ENCODE peak calls at places on chromosome 13, in ten cellular contexts. One of them, this sample, is unnamed.

GRCh38 chr13:84962141-84962750 is 837.0 kb downstream of the SLITRK6 start:
- DNase-seq in upper lobe of right lung: peak; percentile 60
- DNase-seq in fibroblast of pulmonary artery: no peak
- DNase-seq in fibroblast of the aortic adventitia: no peak
- DNase-seq in BE2C: peak; percentile 17
- DNase-seq in CD4-positive, CD25-positive, alpha-beta regulatory T cell: no peak
- DNase-seq in colonic mucosa: no peak
- DNase-seq in tibial nerve: no peak
- DNase-seq in fibroblast of villous mesenchyme: no peak
- DNase-seq in Panc1: no peak
- DNase-seq in this sample: no peak

GRCh38 chr13:71870036-71870435 is 3.0 kb upstream of the DACH1 start:
- DNase-seq in fibroblast of villous mesenchyme: no peak
- DNase-seq in colonic mucosa: no peak
- DNase-seq in BE2C: no peak
- DNase-seq in CD4-positive, CD25-positive, alpha-beta regulatory T cell: no peak
- DNase-seq in Panc1: no peak
- DNase-seq in fibroblast of pulmonary artery: no peak
- DNase-seq in fibroblast of the aortic adventitia: no peak
- DNase-seq in upper lobe of right lung: no peak
- DNase-seq in tibial nerve: no peak
- DNase-seq in this sample: no peak

GRCh38 chr13:86567119-86567518 is 767.9 kb upstream of the SLITRK6 start:
- DNase-seq in Panc1: no peak
- DNase-seq in upper lobe of right lung: no peak
- DNase-seq in colonic mucosa: no peak
- DNase-seq in fibroblast of villous mesenchyme: no peak
- DNase-seq in CD4-positive, CD25-positive, alpha-beta regulatory T cell: no peak
- DNase-seq in fibroblast of the aortic adventitia: no peak
- DNase-seq in fibroblast of pulmonary artery: no peak
- DNase-seq in BE2C: peak; percentile 16
- DNase-seq in tibial nerve: no peak
- DNase-seq in this sample: no peak

GRCh38 chr13:86572115-86572514 is 772.9 kb upstream of the SLITRK6 start:
- DNase-seq in CD4-positive, CD25-positive, alpha-beta regulatory T cell: no peak
- DNase-seq in fibroblast of the aortic adventitia: peak; percentile 35
- DNase-seq in fibroblast of villous mesenchyme: no peak
- DNase-seq in tibial nerve: no peak
- DNase-seq in fibroblast of pulmonary artery: peak; percentile 42
- DNase-seq in Panc1: no peak
- DNase-seq in upper lobe of right lung: no peak
- DNase-seq in colonic mucosa: no peak
- DNase-seq in BE2C: no peak
- DNase-seq in this sample: no peak

GRCh38 chr13:73141292-73141771 is 82.5 kb downstream of the KLF5 start:
- DNase-seq in colonic mucosa: no peak
- DNase-seq in upper lobe of right lung: no peak
- DNase-seq in Panc1: no peak
- DNase-seq in tibial nerve: no peak
- DNase-seq in fibroblast of pulmonary artery: peak; percentile 60
- DNase-seq in CD4-positive, CD25-positive, alpha-beta regulatory T cell: no peak
- DNase-seq in fibroblast of villous mesenchyme: no peak
- DNase-seq in fibroblast of the aortic adventitia: peak; percentile 50
- DNase-seq in BE2C: no peak
- DNase-seq in this sample: no peak

GRCh38 chr13:32905063-32905863 is 111.0 kb upstream of the KL start:
- DNase-seq in upper lobe of right lung: no peak
- DNase-seq in fibroblast of pulmonary artery: no peak
- DNase-seq in fibroblast of villous mesenchyme: peak; percentile 20
- DNase-seq in BE2C: no peak
- DNase-seq in tibial nerve: no peak
- DNase-seq in colonic mucosa: no peak
- DNase-seq in Panc1: no peak
- DNase-seq in fibroblast of the aortic adventitia: no peak
- DNase-seq in CD4-positive, CD25-positive, alpha-beta regulatory T cell: no peak
- DNase-seq in this sample: no peak

GRCh38 chr13:100108913-100109507 is 20.1 kb downstream of the PCCA start:
- DNase-seq in colonic mucosa: no peak
- DNase-seq in upper lobe of right lung: no peak
- DNase-seq in BE2C: no peak
- DNase-seq in fibroblast of villous mesenchyme: no peak
- DNase-seq in fibroblast of the aortic adventitia: peak; percentile 17
- DNase-seq in CD4-positive, CD25-positive, alpha-beta regulatory T cell: no peak
- DNase-seq in fibroblast of pulmonary artery: peak; percentile 39
- DNase-seq in tibial nerve: no peak
- DNase-seq in Panc1: no peak
- DNase-seq in this sample: no peak

GRCh38 chr13:102935896-102936321 is 90.1 kb downstream of the ERCC5 start:
- DNase-seq in BE2C: no peak
- DNase-seq in fibroblast of the aortic adventitia: no peak
- DNase-seq in fibroblast of pulmonary artery: no peak
- DNase-seq in fibroblast of villous mesenchyme: no peak
- DNase-seq in Panc1: no peak
- DNase-seq in colonic mucosa: no peak
- DNase-seq in upper lobe of right lung: no peak
- DNase-seq in CD4-positive, CD25-positive, alpha-beta regulatory T cell: no peak
- DNase-seq in tibial nerve: no peak
- DNase-seq in this sample: no peak

GRCh38 chr13:40681341-40682051 is 15.1 kb upstream of the FOXO1 start:
- DNase-seq in fibroblast of pulmonary artery: no peak
- DNase-seq in CD4-positive, CD25-positive, alpha-beta regulatory T cell: no peak
- DNase-seq in tibial nerve: no peak
- DNase-seq in Panc1: no peak
- DNase-seq in upper lobe of right lung: no peak
- DNase-seq in fibroblast of villous mesenchyme: no peak
- DNase-seq in colonic mucosa: no peak
- DNase-seq in BE2C: peak; percentile 70
- DNase-seq in fibroblast of the aortic adventitia: peak; percentile 48
- DNase-seq in this sample: no peak

GRCh38 chr13:40677064-40677463 is 10.6 kb upstream of the FOXO1 start:
- DNase-seq in fibroblast of villous mesenchyme: no peak
- DNase-seq in upper lobe of right lung: no peak
- DNase-seq in colonic mucosa: no peak
- DNase-seq in fibroblast of pulmonary artery: no peak
- DNase-seq in fibroblast of the aortic adventitia: no peak
- DNase-seq in Panc1: no peak
- DNase-seq in tibial nerve: no peak
- DNase-seq in BE2C: no peak
- DNase-seq in CD4-positive, CD25-positive, alpha-beta regulatory T cell: no peak
- DNase-seq in this sample: no peak

GRCh38 chr13:40679586-40679985 is 13.1 kb upstream of the FOXO1 start:
- DNase-seq in CD4-positive, CD25-positive, alpha-beta regulatory T cell: no peak
- DNase-seq in fibroblast of pulmonary artery: no peak
- DNase-seq in fibroblast of villous mesenchyme: no peak
- DNase-seq in Panc1: no peak
- DNase-seq in colonic mucosa: no peak
- DNase-seq in BE2C: no peak
- DNase-seq in tibial nerve: no peak
- DNase-seq in fibroblast of the aortic adventitia: no peak
- DNase-seq in upper lobe of right lung: no peak
- DNase-seq in this sample: no peak

GRCh38 chr13:40680659-40681323 is 14.3 kb upstream of the FOXO1 start:
- DNase-seq in Panc1: no peak
- DNase-seq in CD4-positive, CD25-positive, alpha-beta regulatory T cell: no peak
- DNase-seq in BE2C: no peak
- DNase-seq in upper lobe of right lung: no peak
- DNase-seq in colonic mucosa: no peak
- DNase-seq in fibroblast of pulmonary artery: no peak
- DNase-seq in fibroblast of the aortic adventitia: no peak
- DNase-seq in fibroblast of villous mesenchyme: no peak
- DNase-seq in tibial nerve: no peak
- DNase-seq in this sample: no peak

GRCh38 chr13:40682449-40683240 is 16.2 kb upstream of the FOXO1 start:
- DNase-seq in upper lobe of right lung: no peak
- DNase-seq in BE2C: no peak
- DNase-seq in fibroblast of pulmonary artery: no peak
- DNase-seq in tibial nerve: no peak
- DNase-seq in fibroblast of the aortic adventitia: peak; percentile 60
- DNase-seq in fibroblast of villous mesenchyme: peak; percentile 46
- DNase-seq in colonic mucosa: no peak
- DNase-seq in CD4-positive, CD25-positive, alpha-beta regulatory T cell: no peak
- DNase-seq in Panc1: no peak
- DNase-seq in this sample: no peak
- H3K4me3 ChIP-seq in upper lobe of right lung: no peak overlapping the region
- H3K4me3 ChIP-seq in BE2C: no peak overlapping the region
- H3K4me3 ChIP-seq in fibroblast of pulmonary artery: no peak overlapping the region
- H3K4me3 ChIP-seq in tibial nerve: no peak overlapping the region
- H3K4me3 ChIP-seq in fibroblast of the aortic adventitia: no peak overlapping the region
- H3K4me3 ChIP-seq in fibroblast of villous mesenchyme: no peak overlapping the region
- H3K4me3 ChIP-seq in colonic mucosa: no peak overlapping the region
- H3K4me3 ChIP-seq in CD4-positive, CD25-positive, alpha-beta regulatory T cell: no peak overlapping the region
- H3K4me3 ChIP-seq in Panc1: no peak overlapping the region
- H3K4me3 ChIP-seq in this sample: no peak overlapping the region

GRCh38 chr13:114130708-114131580 is 1.5 kb downstream of the RASA3 start:
- DNase-seq in fibroblast of villous mesenchyme: peak; percentile 91
- DNase-seq in fibroblast of pulmonary artery: peak; percentile 79
- DNase-seq in BE2C: peak; percentile 73
- DNase-seq in fibroblast of the aortic adventitia: peak; percentile 80
- DNase-seq in Panc1: no peak
- DNase-seq in tibial nerve: no peak
- DNase-seq in upper lobe of right lung: no peak
- DNase-seq in colonic mucosa: peak; percentile 47
- DNase-seq in CD4-positive, CD25-positive, alpha-beta regulatory T cell: peak; percentile 39
- DNase-seq in this sample: peak; percentile 90

GRCh38 chr13:114131581-114132418 is 623 bp downstream of the RASA3 start:
- DNase-seq in CD4-positive, CD25-positive, alpha-beta regulatory T cell: no peak
- DNase-seq in fibroblast of the aortic adventitia: peak; percentile 35
- DNase-seq in fibroblast of pulmonary artery: peak; percentile 53
- DNase-seq in tibial nerve: no peak
- DNase-seq in BE2C: no peak
- DNase-seq in upper lobe of right lung: no peak
- DNase-seq in colonic mucosa: no peak
- DNase-seq in Panc1: no peak
- DNase-seq in fibroblast of villous mesenchyme: no peak
- DNase-seq in this sample: no peak

GRCh38 chr13:114128624-114129522 is 3.5 kb downstream of the RASA3 start:
- DNase-seq in colonic mucosa: peak; percentile 67
- DNase-seq in CD4-positive, CD25-positive, alpha-beta regulatory T cell: peak; percentile 83
- DNase-seq in upper lobe of right lung: peak; percentile 86
- DNase-seq in fibroblast of villous mesenchyme: peak; percentile 93
- DNase-seq in Panc1: no peak
- DNase-seq in fibroblast of pulmonary artery: peak; percentile 91
- DNase-seq in tibial nerve: peak; percentile 55
- DNase-seq in fibroblast of the aortic adventitia: peak; percentile 87
- DNase-seq in BE2C: no peak
- DNase-seq in this sample: peak; percentile 84

GRCh38 chr13:114129649-114130062 is 2.8 kb downstream of the RASA3 start:
- DNase-seq in fibroblast of villous mesenchyme: no peak
- DNase-seq in BE2C: no peak
- DNase-seq in CD4-positive, CD25-positive, alpha-beta regulatory T cell: no peak
- DNase-seq in colonic mucosa: no peak
- DNase-seq in upper lobe of right lung: no peak
- DNase-seq in fibroblast of pulmonary artery: no peak
- DNase-seq in tibial nerve: no peak
- DNase-seq in Panc1: no peak
- DNase-seq in fibroblast of the aortic adventitia: no peak
- DNase-seq in this sample: no peak

GRCh38 chr13:114130131-114130707 is 2.2 kb downstream of the RASA3 start:
- DNase-seq in BE2C: no peak
- DNase-seq in fibroblast of villous mesenchyme: peak; percentile 78
- DNase-seq in fibroblast of pulmonary artery: no peak
- DNase-seq in colonic mucosa: no peak
- DNase-seq in CD4-positive, CD25-positive, alpha-beta regulatory T cell: no peak
- DNase-seq in tibial nerve: no peak
- DNase-seq in Panc1: no peak
- DNase-seq in upper lobe of right lung: no peak
- DNase-seq in fibroblast of the aortic adventitia: no peak
- DNase-seq in this sample: peak; percentile 60
- H3K4me3 ChIP-seq in BE2C: peak overlapping the region; percentile 93
- H3K4me3 ChIP-seq in fibroblast of villous mesenchyme: peak overlapping the region; percentile 82
- H3K4me3 ChIP-seq in fibroblast of pulmonary artery: peak overlapping the region; percentile 83
- H3K4me3 ChIP-seq in colonic mucosa: peak overlapping the region; percentile 77
- H3K4me3 ChIP-seq in CD4-positive, CD25-positive, alpha-beta regulatory T cell: peak overlapping the region; percentile 97
- H3K4me3 ChIP-seq in tibial nerve: peak overlapping the region; percentile 96
- H3K4me3 ChIP-seq in Panc1: peak overlapping the region; percentile 81
- H3K4me3 ChIP-seq in upper lobe of right lung: peak overlapping the region; percentile 83
- H3K4me3 ChIP-seq in fibroblast of the aortic adventitia: peak overlapping the region; percentile 95
- H3K4me3 ChIP-seq in this sample: peak overlapping the region; percentile 82

GRCh38 chr13:51805925-51806324 is 2.0 kb upstream of the DHRS12 start:
- DNase-seq in fibroblast of pulmonary artery: no peak
- DNase-seq in BE2C: no peak
- DNase-seq in colonic mucosa: no peak
- DNase-seq in fibroblast of villous mesenchyme: no peak
- DNase-seq in fibroblast of the aortic adventitia: no peak
- DNase-seq in upper lobe of right lung: no peak
- DNase-seq in tibial nerve: no peak
- DNase-seq in CD4-positive, CD25-positive, alpha-beta regulatory T cell: no peak
- DNase-seq in Panc1: no peak
- DNase-seq in this sample: no peak

GRCh38 chr13:51806571-51806970 is 2.6 kb upstream of the DHRS12 start:
- DNase-seq in BE2C: peak; percentile 55
- DNase-seq in upper lobe of right lung: no peak
- DNase-seq in fibroblast of villous mesenchyme: no peak
- DNase-seq in tibial nerve: no peak
- DNase-seq in fibroblast of the aortic adventitia: peak; percentile 46
- DNase-seq in colonic mucosa: no peak
- DNase-seq in Panc1: no peak
- DNase-seq in CD4-positive, CD25-positive, alpha-beta regulatory T cell: no peak
- DNase-seq in fibroblast of pulmonary artery: peak; percentile 42
- DNase-seq in this sample: no peak

GRCh38 chr13:51804295-51805172 is 571 bp upstream of the DHRS12 start:
- DNase-seq in fibroblast of villous mesenchyme: no peak
- DNase-seq in Panc1: no peak
- DNase-seq in BE2C: no peak
- DNase-seq in fibroblast of pulmonary artery: no peak
- DNase-seq in CD4-positive, CD25-positive, alpha-beta regulatory T cell: no peak
- DNase-seq in tibial nerve: no peak
- DNase-seq in upper lobe of right lung: no peak
- DNase-seq in fibroblast of the aortic adventitia: no peak
- DNase-seq in colonic mucosa: peak; percentile 45
- DNase-seq in this sample: peak; percentile 65

GRCh38 chr13:51803422-51804294 is at the start of gene DHRS12:
- DNase-seq in fibroblast of pulmonary artery: peak; percentile 77
- DNase-seq in tibial nerve: peak; percentile 88
- DNase-seq in fibroblast of the aortic adventitia: peak; percentile 74
- DNase-seq in BE2C: peak; percentile 89
- DNase-seq in Panc1: no peak
- DNase-seq in colonic mucosa: peak; percentile 94
- DNase-seq in upper lobe of right lung: peak; percentile 96
- DNase-seq in CD4-positive, CD25-positive, alpha-beta regulatory T cell: peak; percentile 85
- DNase-seq in fibroblast of villous mesenchyme: peak; percentile 84
- DNase-seq in this sample: peak; percentile 94

DNA sequence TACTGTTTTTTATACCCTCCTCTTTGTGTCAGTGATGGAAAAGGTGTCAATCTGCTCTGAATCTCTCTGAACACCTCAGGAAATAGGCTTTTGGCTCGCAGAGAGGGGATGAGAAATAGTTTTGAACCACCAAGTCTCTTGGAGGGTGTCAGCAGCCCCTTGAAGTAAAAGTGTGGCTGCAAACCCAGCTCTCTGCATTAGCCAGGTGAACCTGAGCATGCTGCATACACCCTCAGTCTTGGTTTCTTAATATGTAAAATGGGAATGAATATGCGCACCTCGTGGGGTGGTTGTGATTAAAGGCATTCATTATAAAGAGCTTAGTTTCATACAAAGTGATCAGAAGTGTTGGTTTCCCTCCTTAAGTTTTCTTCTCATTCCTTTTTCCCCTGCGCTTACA is 1.4 kb upstream of the DHRS12 start:
- DNase-seq in fibroblast of villous mesenchyme: no peak
- DNase-seq in Panc1: no peak
- DNase-seq in fibroblast of pulmonary artery: no peak
- DNase-seq in CD4-positive, CD25-positive, alpha-beta regulatory T cell: no peak
- DNase-seq in colonic mucosa: no peak
- DNase-seq in tibial nerve: no peak
- DNase-seq in BE2C: no peak
- DNase-seq in upper lobe of right lung: no peak
- DNase-seq in fibroblast of the aortic adventitia: no peak
- DNase-seq in this sample: no peak
- H3K4me3 ChIP-seq in fibroblast of villous mesenchyme: no peak overlapping the region
- H3K4me3 ChIP-seq in Panc1: peak overlapping the region; percentile 71
- H3K4me3 ChIP-seq in fibroblast of pulmonary artery: no peak overlapping the region
- H3K4me3 ChIP-seq in CD4-positive, CD25-positive, alpha-beta regulatory T cell: peak overlapping the region; percentile 89
- H3K4me3 ChIP-seq in colonic mucosa: no peak overlapping the region
- H3K4me3 ChIP-seq in tibial nerve: no peak overlapping the region
- H3K4me3 ChIP-seq in BE2C: no peak overlapping the region
- H3K4me3 ChIP-seq in upper lobe of right lung: no peak overlapping the region
- H3K4me3 ChIP-seq in fibroblast of the aortic adventitia: no peak overlapping the region
- H3K4me3 ChIP-seq in this sample: peak overlapping the region; percentile 95

GRCh38 chr13:30346159-30346788 is 38.9 kb upstream of the KATNAL1 start:
- DNase-seq in tibial nerve: no peak
- DNase-seq in colonic mucosa: peak; percentile 34
- DNase-seq in fibroblast of pulmonary artery: no peak
- DNase-seq in BE2C: no peak
- DNase-seq in fibroblast of villous mesenchyme: no peak
- DNase-seq in upper lobe of right lung: no peak
- DNase-seq in fibroblast of the aortic adventitia: no peak
- DNase-seq in Panc1: no peak
- DNase-seq in CD4-positive, CD25-positive, alpha-beta regulatory T cell: peak; percentile 25
- DNase-seq in this sample: no peak
- H3K4me3 ChIP-seq in tibial nerve: no peak overlapping the region
- H3K4me3 ChIP-seq in colonic mucosa: no peak overlapping the region
- H3K4me3 ChIP-seq in fibroblast of pulmonary artery: no peak overlapping the region
- H3K4me3 ChIP-seq in BE2C: no peak overlapping the region
- H3K4me3 ChIP-seq in fibroblast of villous mesenchyme: no peak overlapping the region
- H3K4me3 ChIP-seq in upper lobe of right lung: no peak overlapping the region
- H3K4me3 ChIP-seq in fibroblast of the aortic adventitia: no peak overlapping the region
- H3K4me3 ChIP-seq in Panc1: no peak overlapping the region
- H3K4me3 ChIP-seq in CD4-positive, CD25-positive, alpha-beta regulatory T cell: peak overlapping the region; percentile 66
- H3K4me3 ChIP-seq in this sample: no peak overlapping the region